ENCODE peak calls at places on chromosomes 2 and 18, in eight cellular contexts. M, Q, F, W, H, S, O and A are unnamed samples.

GRCh38 chr2:221468288-221468687 is 103.8 kb downstream of the EPHA4 start:
- DNase-seq in M (no peak), W (no peak), S (no peak), O (no peak), F (no peak), H (no peak), Q (no peak), A (no peak)

GRCh38 chr2:96971926-96972444 is 14.4 kb downstream of the FAM178B start:
- DNase-seq in Q (no peak), O (no peak), F (no peak), W (no peak), M (no peak), H (no peak), S (no peak), A (no peak)

GRCh38 chr18:62850619-62851306 is 135.4 kb downstream of the PHLPP1 start:
- DNase-seq in S (no peak), H (no peak), Q (no peak), W (no peak), O (no peak), M (no peak), F (no peak), A (no peak)

GRCh38 chr2:171185941-171186340 is 25.2 kb upstream of the TLK1 start:
- DNase-seq in F (no peak), S (no peak), W (no peak), Q (no peak), M (no peak), H (no peak), O (no peak), A (no peak)

GRCh38 chr2:101737478-101738240 is 40.2 kb downstream of the MAP4K4 start:
- DNase-seq in O (no peak), F (peak; percentile 48), S (no peak), H (no peak), W (no peak), M (no peak), Q (no peak), A (no peak)

GRCh38 chr2:134917958-134918517 is 584 bp upstream of the CCNT2 start:
- DNase-seq in Q (peak; percentile 83), O (peak; percentile 82), M (no peak), F (no peak), H (peak; percentile 81), S (no peak), W (peak; percentile 92), A (peak; percentile 87)

GRCh38 chr2:12678189-12678588 is 38.5 kb upstream of the TRIB2 start:
- DNase-seq in W (no peak), F (no peak), S (no peak), O (no peak), Q (no peak), H (no peak), M (no peak), A (no peak)

GRCh38 chr18:76482971-76483691 is 11.9 kb downstream of the ZNF516 start:
- DNase-seq in Q (no peak), S (peak; percentile 63), H (no peak), F (peak; percentile 37), O (no peak), M (no peak), W (no peak), A (no peak)

GRCh38 chr2:12005886-12006681 is 259.7 kb downstream of the LPIN1 start:
- DNase-seq in F (peak; percentile 17), Q (peak; percentile 81), H (no peak), S (peak; percentile 21), O (no peak), M (no peak), W (peak; percentile 11), A (no peak)

GRCh38 chr2:224983719-224984388 is 58.4 kb downstream of the DOCK10 start:
- DNase-seq in O (no peak), H (no peak), M (no peak), W (no peak), F (peak; percentile 7), Q (no peak), S (no peak), A (no peak)

GRCh38 chr2:199764273-199764800 is 86.7 kb downstream of the FTCDNL1 start:
- DNase-seq in H (no peak), F (peak; percentile 39), Q (no peak), O (no peak), S (no peak), W (no peak), M (no peak), A (no peak)

GRCh38 chr2:23803275-23803964 is 123.5 kb downstream of the ATAD2B start:
- DNase-seq in W (no peak), S (no peak), Q (no peak), O (no peak), M (no peak), H (no peak), F (peak; percentile 7), A (no peak)

GRCh38 chr18:49520661-49521145 is 33.7 kb upstream of the C18orf32 start:
- DNase-seq in S (no peak), F (no peak), M (no peak), H (no peak), O (no peak), W (no peak), Q (no peak), A (no peak)

GRCh38 chr18:44536041-44536440 is 144.6 kb upstream of the SETBP1 start:
- DNase-seq in Q (no peak), M (no peak), W (no peak), S (no peak), H (no peak), F (no peak), O (no peak), A (no peak)

GRCh38 chr2:179543361-179543901 is 278.8 kb upstream of the SESTD1 start:
- DNase-seq in S (no peak), O (no peak), Q (no peak), F (no peak), M (no peak), H (no peak), W (no peak), A (no peak)

GRCh38 chr18:8003878-8004675 is 437.0 kb downstream of the PTPRM start:
- DNase-seq in O (no peak), H (no peak), Q (no peak), M (no peak), S (no peak), W (no peak), F (no peak), A (no peak)

GRCh38 chr2:176106636-176107539 is at the start of gene HOXD11:
- DNase-seq in S (no peak), M (no peak), O (no peak), Q (no peak), F (no peak), H (no peak), W (no peak), A (no peak)

GRCh38 chr2:99670768-99671734 is 181.2 kb upstream of the REV1 start:
- DNase-seq in Q (no peak), W (no peak), M (no peak), S (no peak), H (no peak), O (no peak), F (no peak), A (no peak)
- TF ChIP-seq CTCF in Q (no peak), W (no peak), M (no peak), S (no peak), H (no peak), O (no peak), F (no peak), A (no peak)

GRCh38 chr2:116975580-116975979 is 838.9 kb upstream of the DDX18 start:
- DNase-seq in M (no peak), H (no peak), F (no peak), W (no peak), O (no peak), S (no peak), Q (no peak), A (no peak)

GRCh38 chr2:116979941-116980340 is 834.5 kb upstream of the DDX18 start:
- DNase-seq in S (no peak), F (no peak), M (no peak), W (no peak), H (no peak), O (no peak), Q (no peak), A (no peak)

DNA sequence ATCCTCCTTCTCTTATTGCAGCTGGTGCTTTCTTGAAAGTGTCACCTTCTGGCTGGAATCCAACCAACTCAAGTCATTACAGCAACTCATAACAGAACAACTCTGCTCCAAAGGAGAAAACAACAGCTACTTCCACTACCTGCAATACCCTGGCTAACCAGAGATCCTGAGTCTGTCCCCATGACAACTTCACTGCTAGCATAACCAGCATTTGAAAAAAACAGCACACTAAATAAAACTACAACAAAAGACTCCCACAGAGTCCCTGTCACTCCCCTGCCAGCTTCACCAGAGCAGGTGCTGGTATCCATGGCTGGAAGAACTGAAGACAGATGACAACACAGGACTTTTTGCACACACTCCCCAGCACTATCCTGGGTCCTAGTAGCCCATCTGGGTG is 834.1 kb upstream of the DDX18 start:
- DNase-seq in M (no peak), F (no peak), Q (no peak), S (no peak), W (no peak), O (no peak), H (no peak), A (no peak)
- TF ChIP-seq CTCF in M (no peak), F (no peak), Q (no peak), S (no peak), W (no peak), O (no peak), H (no peak), A (no peak)

DNA sequence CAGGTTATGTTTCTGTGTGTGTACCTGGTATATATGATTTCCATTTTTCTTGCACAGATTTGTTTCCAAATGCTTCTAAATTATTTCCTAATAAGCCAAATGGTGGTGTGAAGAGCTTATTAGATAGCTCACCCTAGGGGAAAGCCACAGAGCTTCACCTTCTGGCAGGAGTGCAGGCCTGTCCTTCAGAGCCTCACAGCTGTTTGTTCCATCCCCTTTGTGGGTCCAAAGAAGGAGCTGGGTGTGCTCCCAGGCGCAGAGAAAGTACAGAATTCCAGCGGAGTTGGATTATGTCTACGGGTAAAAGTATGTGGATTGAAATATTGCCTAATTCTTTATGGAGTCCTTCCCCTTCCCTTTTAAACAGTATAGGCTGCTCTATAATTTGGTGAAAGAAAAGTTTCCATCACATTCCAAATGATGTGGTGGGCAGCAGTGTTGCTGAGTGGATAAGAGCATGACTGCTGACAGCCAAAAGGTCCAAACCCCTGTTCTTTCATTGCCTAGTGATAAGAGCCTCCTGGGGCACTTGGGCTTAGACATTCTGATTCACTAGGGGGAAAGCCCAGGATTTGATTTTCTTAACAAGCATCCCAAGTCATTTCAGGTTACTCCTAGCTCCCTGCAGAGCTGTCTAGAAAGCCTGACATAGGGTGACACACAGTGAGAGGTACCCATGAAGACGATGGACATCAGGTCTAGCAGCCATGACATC is 86.6 kb downstream of the WDSUB1 start:
- DNase-seq in O (no peak), F (no peak), S (no peak), H (no peak), Q (no peak), M (no peak), W (no peak), A (no peak)
- TF ChIP-seq CTCF in O (no peak), F (no peak), S (no peak), H (no peak), Q (no peak), M (no peak), W (no peak), A (no peak)

DNA sequence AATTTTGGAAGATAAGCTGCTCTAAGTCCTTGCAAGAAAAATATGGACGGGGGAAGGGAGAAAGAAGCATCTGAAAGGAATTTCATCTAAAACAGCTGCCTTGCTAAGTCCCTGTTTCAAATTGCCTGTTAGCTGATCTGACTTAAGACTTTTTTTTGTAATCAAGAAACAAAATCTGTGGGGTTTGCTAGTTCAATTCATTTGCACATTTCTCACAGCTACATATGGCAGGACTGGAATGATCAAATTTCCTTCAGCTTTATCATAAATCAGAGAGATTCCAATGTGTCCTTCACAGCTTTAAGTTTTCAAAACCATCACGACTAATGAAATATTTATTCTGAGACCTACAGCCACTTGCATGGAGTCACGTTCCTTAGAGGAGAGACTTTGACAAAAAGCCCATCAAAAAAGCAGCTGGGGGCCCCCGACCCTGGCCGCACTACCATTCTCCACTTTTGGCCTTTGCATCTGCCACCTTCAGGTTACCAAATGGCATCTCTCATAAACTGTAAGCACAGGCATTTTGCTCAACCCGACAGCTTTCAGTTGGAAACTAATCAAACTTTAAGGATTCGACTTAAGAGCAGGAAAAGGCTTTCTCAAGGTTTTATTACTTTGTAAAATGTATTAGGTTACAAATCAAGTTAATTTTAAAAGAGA is 100.2 kb upstream of the RND3 start:
- DNase-seq in O (no peak), M (no peak), W (no peak), F (no peak), H (no peak), Q (no peak), S (no peak), A (no peak)
- TF ChIP-seq CTCF in O (no peak), M (no peak), W (no peak), F (no peak), H (no peak), Q (no peak), S (no peak), A (no peak)